ENCODE peak calls at places on chromosomes 5 and 9, in four cellular contexts. J is A549, U is GM12878, D is K562. F is an unnamed sample.

GRCh38 chr9:72149231-72149975 is at the start of gene GDA:
- DNase-seq in D (no peak), J (peak; percentile 40), U (no peak), F (no peak)

GRCh38 chr9:93297659-93298497 is 113.9 kb downstream of the WNK2 start:
- DNase-seq in J (no peak), D (no peak), U (no peak), F (no peak)

GRCh38 chr5:74179183-74179582 is 461.3 kb downstream of the ENC1 start:
- DNase-seq in J (no peak), U (no peak), D (no peak), F (no peak)

GRCh38 chr5:67234671-67235176 is 38.1 kb upstream of the CD180 start:
- DNase-seq in J (no peak), D (no peak), U (no peak), F (peak; percentile 39)

GRCh38 chr5:53333160-53333559 is 147.3 kb upstream of the FST start:
- DNase-seq in D (no peak), U (no peak), J (no peak), F (no peak)

GRCh38 chr5:10262121-10262774 is 12.2 kb downstream of the CCT5 start:
- DNase-seq in J (no peak), D (no peak), U (no peak), F (no peak)

GRCh38 chr5:110925398-110925797 is 146.1 kb upstream of the TSLP start:
- DNase-seq in U (no peak), D (no peak), J (no peak), F (no peak)

GRCh38 chr5:40261984-40262383 is 417.7 kb upstream of the PTGER4 start:
- DNase-seq in D (no peak), J (no peak), U (no peak), F (no peak)

GRCh38 chr9:129484325-129485000 is 136.4 kb downstream of the C9orf50 start:
- DNase-seq in U (no peak), J (no peak), D (no peak), F (no peak)

GRCh38 chr5:63125862-63126261 is 547.2 kb downstream of the LRRC70 start:
- DNase-seq in J (peak; percentile 28), U (no peak), D (peak; percentile 7), F (peak; percentile 37)

DNA sequence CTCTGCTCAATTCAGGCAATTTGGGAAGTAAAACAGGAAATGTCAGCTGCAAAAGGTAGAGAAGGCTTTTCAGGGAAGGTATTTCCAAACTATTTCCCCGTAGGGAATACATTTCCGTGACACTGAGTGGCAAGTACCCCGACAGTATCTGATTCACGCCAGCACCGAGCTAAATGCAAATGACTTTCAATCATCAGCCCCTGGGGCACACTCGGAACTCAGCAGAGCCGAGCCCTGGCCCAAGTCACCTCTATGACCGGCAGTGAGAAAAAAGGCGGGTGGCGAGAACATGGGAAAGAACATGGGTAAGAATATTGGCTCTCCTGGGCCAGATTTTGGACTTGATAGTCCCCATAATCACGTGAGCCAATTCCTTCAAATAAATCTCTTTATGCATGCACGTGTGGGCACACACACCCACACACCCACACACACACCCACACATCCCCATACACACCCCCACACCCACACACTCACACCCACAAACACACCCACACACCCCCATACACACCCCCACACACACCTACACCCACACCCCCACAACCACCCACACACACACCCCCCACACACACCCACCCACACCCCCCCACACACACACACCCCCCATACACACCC is 43.0 kb downstream of the COL23A1 start:
- DNase-seq in U (no peak), D (no peak), J (no peak), F (no peak)
- TF ChIP-seq HDAC2 in U (no peak), D (no peak), J (no peak), F (no peak)

GRCh38 chr5:1733369-1733768 is 66.3 kb downstream of the MRPL36 start:
- DNase-seq in J (no peak), D (no peak), U (no peak), F (no peak)

GRCh38 chr5:1735320-1735970 is 64.2 kb downstream of the MRPL36 start:
- DNase-seq in U (no peak), D (no peak), J (no peak), F (no peak)

GRCh38 chr5:1732955-1733354 is 66.7 kb downstream of the MRPL36 start:
- DNase-seq in D (no peak), J (no peak), U (no peak), F (no peak)

GRCh38 chr5:1734908-1735289 is 64.7 kb downstream of the MRPL36 start:
- DNase-seq in D (no peak), J (no peak), U (no peak), F (no peak)

GRCh38 chr5:1734271-1734907 is 65.2 kb downstream of the MRPL36 start:
- DNase-seq in D (no peak), J (no peak), U (no peak), F (no peak)
- TF ChIP-seq BHLHE40 in D (no peak), J (no peak), U (no peak), F (no peak)

GRCh38 chr9:80547613-80548012 is 975.8 kb downstream of the TLE4 start:
- DNase-seq in D (no peak), J (no peak), U (no peak), F (no peak)
- TF ChIP-seq HDAC2 in D (no peak), J (no peak), U (no peak), F (no peak)

DNA sequence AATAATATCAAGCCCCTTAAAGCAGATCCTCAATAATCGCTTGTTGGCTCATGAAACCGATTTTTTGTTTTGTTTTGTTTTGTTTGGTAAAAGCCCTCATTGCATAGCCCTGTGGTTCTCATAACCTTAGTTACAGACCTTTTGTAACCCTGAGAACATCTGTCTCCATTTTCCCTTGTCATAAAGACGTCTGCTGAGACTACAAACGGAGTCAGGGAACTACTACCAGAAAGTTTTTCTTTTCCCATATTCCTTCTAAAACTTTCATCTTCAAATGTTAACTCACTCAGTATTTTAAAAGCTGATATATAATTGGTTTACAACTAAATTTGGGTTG is 1.3 kb upstream of the ANP32B start:
- DNase-seq in D (no peak), J (no peak), U (no peak), F (no peak)
- TF ChIP-seq BHLHE40 in D (no peak), J (no peak), U (no peak), F (no peak)

DNA sequence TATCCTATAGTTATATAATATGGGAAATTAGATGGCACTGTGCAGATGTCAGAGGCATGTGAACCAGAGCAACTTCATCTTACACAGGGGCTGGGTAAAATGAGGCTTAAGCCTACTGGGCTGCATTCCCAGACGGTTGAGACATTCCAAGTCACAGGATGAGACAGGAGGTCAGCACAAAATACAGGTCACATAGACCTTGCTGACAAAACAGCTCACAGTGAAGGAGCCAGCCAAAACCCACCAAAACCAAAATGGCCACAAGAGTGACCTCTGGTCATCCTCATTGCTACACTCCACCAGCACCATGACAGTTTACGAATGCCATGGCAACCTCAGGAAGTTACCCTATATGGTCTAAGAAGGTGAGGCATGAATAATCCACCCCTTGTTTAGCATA is 479.4 kb downstream of the TLR4 start:
- DNase-seq in U (no peak), J (no peak), D (no peak), F (no peak)
- TF ChIP-seq HDAC2 in U (no peak), J (no peak), D (no peak), F (no peak)

GRCh38 chr9:69637801-69638200 is 34.4 kb downstream of the APBA1 start:
- DNase-seq in U (no peak), J (no peak), D (no peak), F (no peak)
- TF ChIP-seq BHLHE40 in U (no peak), J (no peak), D (no peak), F (no peak)

GRCh38 chr9:83706703-83707517 is 848 bp downstream of the UBQLN1 start:
- DNase-seq in J (no peak), U (no peak), D (peak; percentile 45), F (peak; percentile 30)

GRCh38 chr9:83701286-83701685 is 6.5 kb downstream of the UBQLN1 start:
- DNase-seq in U (no peak), D (no peak), J (no peak), F (no peak)

GRCh38 chr9:83699615-83700014 is 8.1 kb downstream of the UBQLN1 start:
- DNase-seq in D (no peak), J (no peak), U (no peak), F (no peak)

GRCh38 chr9:83698976-83699585 is 8.7 kb downstream of the UBQLN1 start:
- DNase-seq in U (no peak), D (no peak), J (no peak), F (no peak)

DNA sequence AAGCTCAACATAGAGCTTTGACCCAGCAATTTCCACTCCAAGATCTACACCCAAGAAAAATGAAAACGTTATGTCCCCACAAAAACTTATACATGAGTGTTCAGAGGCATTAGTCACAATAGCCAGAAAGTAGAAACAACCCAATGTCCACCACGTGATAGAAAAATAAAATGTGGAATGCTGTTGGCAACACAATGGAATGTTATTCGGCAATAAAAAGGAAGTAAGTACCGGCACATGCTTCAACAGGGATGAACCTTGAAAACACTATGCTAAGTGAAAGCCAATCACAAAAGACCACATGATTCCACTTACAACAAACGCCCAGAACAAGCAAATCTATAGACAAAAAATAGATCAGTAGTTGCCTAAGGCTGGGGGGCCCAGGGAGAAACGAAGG is 6.0 kb downstream of the UBQLN1 start:
- DNase-seq in J (no peak), U (no peak), D (no peak), F (no peak)
- TF ChIP-seq HDAC2 in J (no peak), U (no peak), D (no peak), F (no peak)

GRCh38 chr5:132747064-132747692 is at the start of gene CCNI2:
- DNase-seq in J (peak; percentile 65), U (no peak), D (no peak), F (no peak)
- TF ChIP-seq BHLHE40 in J (no peak), U (no peak), D (no peak), F (no peak)

GRCh38 chr5:44318883-44319282 is 70.3 kb downstream of the FGF10 start:
- DNase-seq in D (no peak), J (no peak), U (no peak), F (no peak)

GRCh38 chr5:44320188-44320587 is 69.0 kb downstream of the FGF10 start:
- DNase-seq in U (no peak), D (no peak), J (no peak), F (no peak)

DNA sequence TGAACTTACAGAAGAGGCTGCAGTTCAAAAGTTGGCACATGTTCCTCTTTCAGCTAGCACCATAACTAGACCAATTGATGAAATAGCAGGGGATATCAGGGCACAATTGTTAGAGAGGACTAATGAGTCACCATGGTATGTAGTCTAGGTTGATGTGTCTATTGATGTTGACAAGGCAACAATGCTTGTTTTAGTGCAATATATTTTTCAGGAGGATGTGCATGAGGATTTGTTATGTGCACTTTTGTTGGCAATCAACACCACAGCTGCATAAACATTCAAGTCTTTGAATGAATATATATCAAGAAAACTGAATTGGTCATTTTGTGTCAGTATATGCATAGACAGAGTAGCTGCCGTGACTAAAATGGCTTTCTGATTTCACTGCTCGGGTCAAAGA is 68.0 kb downstream of the FGF10 start:
- DNase-seq in J (no peak), D (no peak), U (no peak), F (no peak)
- TF ChIP-seq HDAC2 in J (no peak), D (no peak), U (no peak), F (no peak)

GRCh38 chr9:96425500-96426169 is 7.5 kb upstream of the ZNF367 start:
- DNase-seq in U (no peak), J (no peak), D (no peak), F (no peak)

GRCh38 chr9:96423985-96424336 is 5.8 kb upstream of the ZNF367 start:
- DNase-seq in U (no peak), D (no peak), J (no peak), F (no peak)

GRCh38 chr9:96435345-96435744 is 14.6 kb upstream of the HABP4 start:
- DNase-seq in D (no peak), J (no peak), U (no peak), F (peak; percentile 55)

GRCh38 chr9:96429710-96430109 is 11.5 kb upstream of the ZNF367 start:
- DNase-seq in D (no peak), J (no peak), U (no peak), F (no peak)
- TF ChIP-seq BHLHE40 in D (no peak), J (no peak), U (no peak), F (no peak)

F was measured in HepG2.